ENCODE peak calls at places on chromosomes 6 and 20, in seven cellular contexts. T is activated T-helper 1 cell treated with anti-CD3 and anti-CD28 coated beads, Interleukin-2, amount 50 U/mL, for 16 hours; H is T1000; D is NCI-H1694 treated with DMSO at 0.1 percent for 48 hours; K is tibial nerve; C is brain microvascular endothelial cell; F is IMR-90. J is an unnamed sample.

GRCh38 chr20:1537731-1538058 is 19.8 kb downstream of the SIRPD start:
- DNase-seq in T (no peak), H (no peak), D (no peak), K (peak), C (no peak), F (no peak), J (no peak)

GRCh38 chr6:140321891-140322290 is 947.4 kb upstream of the CITED2 start:
- DNase-seq in T (no peak), H (no peak), D (no peak), K (no peak), C (no peak), F (no peak), J (no peak)

GRCh38 chr6:163122365-163122764 is 292.2 kb upstream of the QKI start:
- DNase-seq in T (no peak), H (no peak), D (no peak), K (no peak), C (no peak), F (no peak), J (no peak)

GRCh38 chr6:103264020-103264419 is 1595.7 kb downstream of the HACE1 start:
- DNase-seq in T (no peak), H (no peak), D (no peak), K (no peak), C (no peak), F (no peak), J (no peak)

GRCh38 chr20:53411129-53411528 is 182.5 kb downstream of the ZNF217 start:
- DNase-seq in T (no peak), H (no peak), D (no peak), K (no peak), C (no peak), F (no peak), J (no peak)

GRCh38 chr20:62925420-62926228 is 681 bp downstream of the DIDO1 start:
- DNase-seq in T (no peak), H (no peak), D (no peak), K (no peak), C (no peak), F (peak), J (peak)

GRCh38 chr6:25511386-25511785 is 140.6 kb upstream of the SCGN start:
- DNase-seq in T (no peak), H (no peak), D (no peak), K (no peak), C (no peak), F (no peak), J (peak)

GRCh38 chr20:13331536-13331935 is 110.5 kb downstream of the ISM1 start:
- DNase-seq in T (no peak), H (no peak), D (no peak), K (no peak), C (no peak), F (no peak), J (no peak)

GRCh38 chr20:34084227-34084923 is 27.7 kb downstream of the EIF2S2 start:
- DNase-seq in T (no peak), H (no peak), D (no peak), K (no peak), C (peak), F (no peak), J (no peak)

GRCh38 chr6:133890941-133891813 is 2.3 kb downstream of the TCF21 start:
- DNase-seq in T (no peak), H (no peak), D (peak), K (no peak), C (no peak), F (peak), J (peak)

GRCh38 chr20:10659651-10660601 is 13.9 kb downstream of the JAG1 start:
- DNase-seq in T (no peak), H (no peak), D (no peak), K (no peak), C (no peak), F (no peak), J (no peak)

GRCh38 chr6:12286381-12287132 is 3.6 kb upstream of the EDN1 start:
- DNase-seq in T (no peak), H (no peak), D (no peak), K (no peak), C (no peak), F (peak), J (no peak)

GRCh38 chr6:62150048-62150663 is 135.9 kb downstream of the KHDRBS2 start:
- DNase-seq in T (no peak), H (peak), D (peak), K (no peak), C (peak), F (peak), J (peak)